ENCODE peak calls at places on chromosomes 5 and 9, in four cellular contexts. D, G, S and R are unnamed samples.

GRCh38 chr5:55969956-55970355 is 24.8 kb downstream of the IL6ST start:
- DNase-seq in G (no peak), D (no peak), S (no peak), R (no peak)

GRCh38 chr5:72653586-72653985 is 146.4 kb upstream of the ZNF366 start:
- DNase-seq in G (no peak), S (no peak), D (no peak), R (no peak)

GRCh38 chr5:145854651-145855258 is 18.1 kb downstream of the GRXCR2 start:
- DNase-seq in G (no peak), D (peak), S (no peak), R (no peak)

GRCh38 chr5:77280036-77280435 is 69.6 kb downstream of the PDE8B start:
- DNase-seq in S (no peak), G (no peak), D (no peak), R (no peak)

GRCh38 chr9:33159760-33160127 is 7.4 kb downstream of the B4GALT1 start:
- DNase-seq in S (no peak), D (peak), G (no peak), R (peak)

GRCh38 chr9:75101004-75101601 is 12.8 kb downstream of the OSTF1 start:
- DNase-seq in D (no peak), G (no peak), S (no peak), R (no peak)

GRCh38 chr5:84494453-84494852 is 109.8 kb upstream of the EDIL3 start:
- DNase-seq in S (no peak), G (no peak), D (no peak), R (no peak)

GRCh38 chr9:72828281-72828731 is 124.5 kb downstream of the ALDH1A1 start:
- DNase-seq in D (peak), S (no peak), G (no peak), R (no peak)

GRCh38 chr5:174617910-174618309 is 106.5 kb upstream of the MSX2 start:
- DNase-seq in S (no peak), G (no peak), D (peak), R (no peak)

GRCh38 chr9:136265561-136266355 is 20.1 kb upstream of the QSOX2 start:
- DNase-seq in D (no peak), G (no peak), S (no peak), R (no peak)

GRCh38 chr5:65034029-65034781 is 265.5 kb downstream of the CWC27 start:
- DNase-seq in G (no peak), D (no peak), S (no peak), R (no peak)